ENCODE peak calls at places on chromosomes 13 and 19, in seven cellular contexts. O, D, S, X, J, K and E are unnamed samples.

GRCh38 chr19:32647361-32647760 is 27.6 kb downstream of the ANKRD27 start:
- DNase-seq in O (no peak), D (no peak), S (no peak), X (no peak), J (no peak), K (no peak), E (no peak)

GRCh38 chr13:24348797-24349515 is 39.6 kb downstream of the C1QTNF9 start:
- DNase-seq in O (no peak), D (no peak), S (no peak), X (no peak), J (no peak), K (no peak), E (peak; percentile 62)

GRCh38 chr13:103961784-103962183 is 895.6 kb upstream of the SLC10A2 start:
- DNase-seq in O (no peak), D (no peak), S (no peak), X (no peak), J (no peak), K (no peak), E (no peak)

GRCh38 chr19:13396256-13397080 is 109.8 kb downstream of the CACNA1A start:
- DNase-seq in O (no peak), D (peak; percentile 40), S (peak; percentile 55), X (no peak), J (peak; percentile 17), K (no peak), E (peak; percentile 23)

GRCh38 chr19:8000298-8001038 is 5.0 kb downstream of the ELAVL1 start:
- DNase-seq in O (no peak), D (no peak), S (no peak), X (peak; percentile 36), J (no peak), K (no peak), E (no peak)

GRCh38 chr13:60162096-60162495 is 1.6 kb downstream of the DIAPH3 start:
- DNase-seq in O (no peak), D (peak; percentile 44), S (no peak), X (no peak), J (no peak), K (no peak), E (peak; percentile 41)

GRCh38 chr13:45873491-45874360 is 22.2 kb upstream of the SIAH3 start:
- DNase-seq in O (no peak), D (peak; percentile 21), S (no peak), X (no peak), J (no peak), K (no peak), E (peak; percentile 72)

GRCh38 chr13:113742000-113742441 is 17.0 kb upstream of the TMEM255B start:
- DNase-seq in O (peak; percentile 25), D (no peak), S (peak; percentile 55), X (peak; percentile 85), J (no peak), K (no peak), E (peak; percentile 37)

GRCh38 chr13:73835138-73835721 is 299.0 kb downstream of the KLF12 start:
- DNase-seq in O (peak; percentile 45), D (peak; percentile 55), S (peak; percentile 72), X (no peak), J (no peak), K (no peak), E (no peak)

DNA sequence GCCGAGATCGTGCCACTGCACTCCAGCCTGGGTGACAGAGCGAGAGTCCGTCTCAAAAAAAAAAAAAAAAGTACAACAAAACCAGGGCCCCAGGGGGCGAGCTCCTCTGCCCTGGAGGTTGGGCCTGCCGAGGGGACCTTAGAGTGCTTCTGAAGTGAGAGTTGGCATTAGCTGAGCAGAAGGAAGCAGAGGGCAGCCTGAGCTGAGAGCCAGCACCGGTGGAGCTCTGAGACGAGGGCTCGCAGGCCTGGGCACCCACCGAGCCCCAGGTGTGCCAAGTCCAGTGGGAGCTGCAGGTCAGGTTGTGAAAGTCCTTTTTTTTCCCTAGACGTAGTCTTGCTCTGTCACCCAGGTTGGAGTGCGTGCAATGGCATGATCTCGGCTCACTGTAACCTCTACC is 46.0 kb downstream of the KDM4B start:
- DNase-seq in O (no peak), D (no peak), S (no peak), X (peak; percentile 34), J (no peak), K (no peak), E (no peak)
- H3K36me3 ChIP-seq in O (no peaks in the 10 kb centered on the region), D (no peaks in the 10 kb centered on the region), S (no peaks in the 10 kb centered on the region), X (peaks cover 29% of the 10 kb centered on the region), J (peaks cover 28% of the 10 kb centered on the region), K (no peaks in the 10 kb centered on the region), E (no peaks in the 10 kb centered on the region)

DNA sequence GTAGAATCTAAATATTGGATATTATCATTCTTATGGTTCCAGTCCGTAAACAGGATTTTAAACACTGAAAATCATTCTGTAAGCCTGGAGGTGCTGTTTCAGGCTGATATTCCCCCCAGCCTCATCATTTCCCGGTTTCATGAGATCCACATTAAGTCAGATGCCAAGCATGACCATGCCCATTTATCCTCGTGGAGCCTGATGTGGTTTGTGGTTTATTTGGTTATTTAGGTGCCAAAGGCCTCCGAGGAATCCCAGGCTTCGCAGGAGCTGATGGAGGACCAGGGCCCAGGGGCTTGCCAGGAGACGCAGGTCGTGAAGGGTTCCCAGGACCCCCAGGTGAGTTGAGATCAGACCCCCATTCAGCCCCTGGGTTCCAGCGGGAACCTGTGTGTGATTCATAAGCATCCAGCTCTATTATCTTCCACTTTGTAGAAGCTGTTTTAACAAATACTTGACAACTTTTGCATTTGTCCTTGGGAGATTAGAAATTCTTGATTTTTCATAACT is 92.5 kb downstream of the RAB20 start:
- DNase-seq in O (no peak), D (no peak), S (no peak), X (no peak), J (no peak), K (no peak), E (no peak)
- H3K36me3 ChIP-seq in O (no peaks in the 10 kb centered on the region), D (peaks cover 25% of the 10 kb centered on the region), S (peaks cover 5% of the 10 kb centered on the region), X (peaks cover 78% of the 10 kb centered on the region), J (peaks cover 99% of the 10 kb centered on the region), K (peaks cover 4% of the 10 kb centered on the region), E (peaks cover 5% of the 10 kb centered on the region)

DNA sequence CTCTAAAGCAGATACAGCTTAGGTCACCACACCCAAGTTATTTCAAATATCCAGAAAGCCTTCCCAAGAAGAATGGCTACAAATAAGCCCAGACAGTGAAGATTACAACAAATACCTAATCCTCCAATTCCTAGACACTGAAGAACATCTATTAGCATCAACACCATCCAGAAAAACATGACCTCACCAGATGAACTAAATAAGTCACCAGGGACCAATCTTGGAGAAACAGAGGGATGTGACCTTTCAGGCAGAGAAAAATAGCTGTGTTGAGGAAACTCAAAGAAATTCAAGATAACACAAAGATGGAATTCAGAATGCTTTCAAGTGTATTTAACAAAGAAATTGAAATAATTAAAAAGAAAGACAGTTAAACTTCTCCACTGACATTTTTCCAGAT is 15.0 kb upstream of the CLC start:
- DNase-seq in O (no peak), D (no peak), S (no peak), X (no peak), J (no peak), K (no peak), E (no peak)
- H3K36me3 ChIP-seq in O (no peaks in the 10 kb centered on the region), D (no peaks in the 10 kb centered on the region), S (no peaks in the 10 kb centered on the region), X (no peaks in the 10 kb centered on the region), J (no peaks in the 10 kb centered on the region), K (no peaks in the 10 kb centered on the region), E (no peaks in the 10 kb centered on the region)

GRCh38 chr13:77042566-77043177 is 15.7 kb upstream of the FBXL3 start:
- DNase-seq in O (no peak), D (no peak), S (no peak), X (no peak), J (no peak), K (no peak), E (no peak)
- H3K36me3 ChIP-seq in O (peaks cover 5% of the 10 kb centered on the region), D (peaks cover 4% of the 10 kb centered on the region), S (no peaks in the 10 kb centered on the region), X (peaks cover 42% of the 10 kb centered on the region), J (peaks cover 38% of the 10 kb centered on the region), K (no peaks in the 10 kb centered on the region), E (no peaks in the 10 kb centered on the region)

DNA sequence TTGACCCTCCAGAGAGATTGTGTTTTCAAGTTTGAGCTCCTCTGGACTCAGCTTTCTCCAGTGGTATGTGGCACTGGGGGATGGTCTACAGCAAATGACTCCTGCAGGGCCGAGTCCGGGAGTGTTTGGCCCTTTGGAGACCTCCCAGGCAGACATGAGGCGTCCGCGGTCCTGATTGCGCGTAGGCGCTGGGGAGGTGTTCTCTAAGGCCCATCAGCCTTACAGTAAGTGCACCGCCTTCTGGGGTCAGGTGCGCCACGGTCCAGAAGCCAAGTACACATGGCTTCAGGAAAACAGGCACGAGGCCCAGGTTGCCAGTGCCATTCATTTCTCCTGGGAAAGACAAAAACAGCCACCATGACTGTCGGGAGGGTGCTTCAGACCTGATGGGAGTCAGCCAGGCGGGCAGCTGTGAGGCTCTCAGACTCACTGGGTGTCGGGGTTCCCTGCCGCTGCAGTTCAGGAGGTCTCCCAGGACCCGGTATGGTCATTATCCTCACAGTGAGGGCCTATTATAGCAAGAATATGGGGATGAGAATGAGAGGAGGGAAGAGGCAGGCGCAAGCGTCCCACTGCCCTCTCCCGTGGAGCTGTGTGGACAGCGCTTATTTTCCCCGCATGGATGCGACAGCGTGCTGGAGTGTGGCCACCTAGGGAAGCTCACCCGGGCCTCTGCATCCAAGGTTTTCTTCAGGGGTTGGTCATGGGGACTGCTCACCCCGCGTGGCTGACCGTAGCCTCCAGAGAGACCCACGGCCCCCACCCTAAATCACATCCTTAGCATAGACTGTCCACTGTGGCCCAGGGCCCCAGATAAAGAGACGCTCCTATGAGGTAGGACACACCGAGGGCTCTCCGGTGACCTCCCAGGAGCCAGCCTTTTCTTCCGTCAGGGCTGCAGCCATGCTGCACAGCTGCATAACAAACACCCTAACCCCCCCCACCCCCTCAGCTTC is 21.8 kb downstream of the CCDC8 start:
- DNase-seq in O (no peak), D (no peak), S (no peak), X (peak; percentile 73), J (no peak), K (no peak), E (no peak)
- H3K36me3 ChIP-seq in O (peaks cover 20% of the 10 kb centered on the region), D (peaks cover 15% of the 10 kb centered on the region), S (peaks cover 46% of the 10 kb centered on the region), X (peaks cover 58% of the 10 kb centered on the region), J (peaks cover 66% of the 10 kb centered on the region), K (peaks cover 10% of the 10 kb centered on the region), E (peaks cover 2% of the 10 kb centered on the region)

GRCh38 chr19:41218615-41219507 is at the start of gene AXL:
- DNase-seq in O (no peak), D (peak; percentile 73), S (no peak), X (peak; percentile 75), J (peak; percentile 82), K (peak; percentile 82), E (no peak)

GRCh38 chr19:41219924-41220567 is 1.0 kb downstream of the AXL start:
- DNase-seq in O (no peak), D (no peak), S (no peak), X (peak; percentile 62), J (peak; percentile 59), K (peak; percentile 33), E (no peak)

GRCh38 chr19:41217741-41218140 is 1.3 kb upstream of the AXL start:
- DNase-seq in O (no peak), D (no peak), S (no peak), X (peak; percentile 31), J (no peak), K (no peak), E (no peak)

GRCh38 chr19:41218249-41218614 is 791 bp upstream of the AXL start:
- DNase-seq in O (no peak), D (no peak), S (no peak), X (no peak), J (no peak), K (no peak), E (no peak)

DNA sequence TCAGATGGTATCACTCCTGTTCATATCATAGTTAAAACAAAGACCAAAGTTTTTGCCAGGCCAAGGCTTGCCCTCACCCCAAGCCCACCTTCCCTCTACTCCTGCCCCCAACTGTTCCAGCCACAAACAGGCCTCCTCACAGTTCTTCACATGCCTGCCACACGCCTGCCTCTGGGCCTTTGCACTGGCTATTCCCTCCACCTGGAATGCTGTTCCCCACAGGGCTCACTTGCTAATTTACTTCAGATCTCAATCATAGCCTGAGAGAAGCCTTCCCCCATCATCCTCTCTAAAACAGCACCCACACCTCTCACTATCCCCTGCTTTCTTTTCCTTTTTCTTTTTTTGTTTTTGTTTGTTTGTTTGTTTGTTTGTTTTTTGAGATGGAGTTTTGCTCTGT is 4.9 kb upstream of the AXL start:
- DNase-seq in O (no peak), D (no peak), S (no peak), X (no peak), J (no peak), K (no peak), E (no peak)
- H3K36me3 ChIP-seq in O (no peaks in the 10 kb centered on the region), D (no peaks in the 10 kb centered on the region), S (no peaks in the 10 kb centered on the region), X (no peaks in the 10 kb centered on the region), J (no peaks in the 10 kb centered on the region), K (no peaks in the 10 kb centered on the region), E (no peaks in the 10 kb centered on the region)